ENCODE peak calls at places on chromosomes 13 and 19, in five cellular contexts. J, E, T, L and N are unnamed samples.

GRCh38 chr19:56969726-56970125 is 129.2 kb upstream of the PEG3 start:
- DNase-seq in J (no peak), E (no peak), T (no peak), L (no peak), N (no peak)

GRCh38 chr13:104757712-104758111 is 1691.5 kb upstream of the SLC10A2 start:
- DNase-seq in J (no peak), E (no peak), T (no peak), L (no peak), N (no peak)

GRCh38 chr19:29966594-29967249 is 24.7 kb downstream of the URI1 start:
- DNase-seq in J (no peak), E (no peak), T (no peak), L (peak), N (peak)

GRCh38 chr13:106612688-106613087 is 44.8 kb upstream of the ARGLU1 start:
- DNase-seq in J (peak), E (no peak), T (no peak), L (no peak), N (no peak)

GRCh38 chr13:30222253-30222652 is 85.1 kb downstream of the KATNAL1 start:
- DNase-seq in J (no peak), E (no peak), T (no peak), L (no peak), N (no peak)

GRCh38 chr19:10283301-10283733 is 3.4 kb upstream of the ICAM4 start:
- DNase-seq in J (no peak), E (no peak), T (no peak), L (no peak), N (no peak)

GRCh38 chr19:39194832-39195542 is 1.8 kb upstream of the NCCRP1 start:
- DNase-seq in J (no peak), E (no peak), T (no peak), L (no peak), N (no peak)

GRCh38 chr13:91400094-91400462 is 1.7 kb downstream of the GPC5 start:
- DNase-seq in J (no peak), E (no peak), T (no peak), L (peak), N (no peak)

GRCh38 chr13:44760434-44760833 is 184.3 kb upstream of the TSC22D1 start:
- DNase-seq in J (no peak), E (no peak), T (no peak), L (no peak), N (no peak)

GRCh38 chr13:81874681-81875661 is 1534.0 kb upstream of the SPRY2 start:
- DNase-seq in J (no peak), E (no peak), T (no peak), L (no peak), N (no peak)

GRCh38 chr19:32924200-32924599 is 47.6 kb downstream of the CEP89 start:
- DNase-seq in J (peak), E (no peak), T (no peak), L (no peak), N (no peak)

GRCh38 chr13:33767140-33767539 is 50.8 kb upstream of the RFC3 start:
- DNase-seq in J (no peak), E (no peak), T (no peak), L (no peak), N (no peak)

GRCh38 chr13:111317571-111318360 is 2.7 kb upstream of the TEX29 start:
- DNase-seq in J (no peak), E (no peak), T (no peak), L (no peak), N (no peak)

GRCh38 chr19:48403606-48404005 is 10.1 kb downstream of the GRIN2D start:
- DNase-seq in J (peak), E (no peak), T (peak), L (no peak), N (peak)

GRCh38 chr19:11242864-11243797 is 3.7 kb downstream of the ANGPTL8 start:
- DNase-seq in J (peak), E (peak), T (peak), L (peak), N (peak)

GRCh38 chr19:5808120-5808816 is 3.4 kb downstream of the NRTN start:
- DNase-seq in J (no peak), E (no peak), T (no peak), L (no peak), N (no peak)

GRCh38 chr13:100594255-100594654 is 5.7 kb upstream of the GGACT start:
- DNase-seq in J (no peak), E (no peak), T (no peak), L (no peak), N (no peak)